ENCODE peak calls at places on chromosomes 4 and X, in eight cellular contexts. A, B, L, H, W, M, P and C are unnamed samples.

GRCh38 chr4:88897180-88897579 is 159.8 kb downstream of the FAM13A start:
- DNase-seq in A (no peak), B (no peak), L (no peak), H (no peak), W (no peak), M (no peak), P (no peak), C (no peak)

GRCh38 chr4:113397114-113397701 is 347.8 kb downstream of the ANK2 start:
- DNase-seq in A (peak; percentile 94), B (peak; percentile 70), L (no peak), H (no peak), W (no peak), M (peak; percentile 51), P (no peak), C (no peak)

GRCh38 chr4:106529348-106530033 is 160.9 kb upstream of the GIMD1 start:
- DNase-seq in A (peak; percentile 42), B (no peak), L (no peak), H (no peak), W (no peak), M (no peak), P (no peak), C (no peak)

GRCh38 chr4:77582151-77582550 is 23.5 kb upstream of the CXCL13 start:
- DNase-seq in A (no peak), B (no peak), L (no peak), H (no peak), W (no peak), M (no peak), P (no peak), C (no peak)

GRCh38 chr4:32025840-32026459 is 1305.8 kb downstream of the PCDH7 start:
- DNase-seq in A (peak; percentile 58), B (peak; percentile 3), L (no peak), H (no peak), W (no peak), M (no peak), P (no peak), C (no peak)

GRCh38 chr4:10417720-10418119 is 39.5 kb downstream of the ZNF518B start:
- DNase-seq in A (no peak), B (no peak), L (no peak), H (no peak), W (no peak), M (no peak), P (no peak), C (no peak)

GRCh38 chr4:77007358-77008230 is 58.0 kb downstream of the SEPTIN11 start:
- DNase-seq in A (peak; percentile 93), B (peak; percentile 75), L (no peak), H (no peak), W (peak; percentile 59), M (no peak), P (no peak), C (no peak)

GRCh38 chr4:10832989-10833635 is 148.5 kb upstream of the CLNK start:
- DNase-seq in A (no peak), B (no peak), L (no peak), H (no peak), W (no peak), M (no peak), P (no peak), C (no peak)

GRCh38 chr4:113958766-113959540 is 20.5 kb downstream of the ARSJ start:
- DNase-seq in A (peak; percentile 91), B (peak; percentile 97), L (no peak), H (no peak), W (no peak), M (peak; percentile 85), P (peak; percentile 45), C (no peak)

GRCh38 chr4:176404591-176404990 is 84.8 kb downstream of the SPCS3 start:
- DNase-seq in A (peak; percentile 48), B (peak; percentile 57), L (no peak), H (no peak), W (no peak), M (no peak), P (no peak), C (no peak)

GRCh38 chr4:88017516-88018302 is 10.3 kb downstream of the PKD2 start:
- DNase-seq in A (peak; percentile 97), B (peak; percentile 98), L (no peak), H (no peak), W (no peak), M (peak; percentile 83), P (no peak), C (no peak)

GRCh38 chr4:7852568-7853185 is 87.0 kb downstream of the AFAP1 start:
- DNase-seq in A (peak; percentile 55), B (no peak), L (no peak), H (no peak), W (no peak), M (no peak), P (no peak), C (no peak)

GRCh38 chr4:159042097-159042605 is 60.7 kb upstream of the RAPGEF2 start:
- DNase-seq in A (no peak), B (no peak), L (no peak), H (no peak), W (peak; percentile 37), M (no peak), P (no peak), C (no peak)

GRCh38 chrX:79330022-79330421 is 37.1 kb downstream of the ITM2A start:
- DNase-seq in A (no peak), B (no peak), L (peak; percentile 47), H (peak; percentile 41), W (no peak), M (no peak), P (no peak), C (no peak)

GRCh38 chr4:29653221-29653620 is 1066.9 kb upstream of the PCDH7 start:
- DNase-seq in A (no peak), B (no peak), L (no peak), H (no peak), W (no peak), M (no peak), P (no peak), C (no peak)

GRCh38 chr4:108571027-108571569 is 49.3 kb upstream of the RPL34 start:
- DNase-seq in A (no peak), B (peak; percentile 9), L (no peak), H (no peak), W (no peak), M (peak; percentile 3), P (no peak), C (no peak)

GRCh38 chrX:50747471-50747900 is 66.5 kb downstream of the SHROOM4 start:
- DNase-seq in A (no peak), B (peak; percentile 19), L (peak; percentile 31), H (no peak), W (no peak), M (no peak), P (peak; percentile 20), C (no peak)

GRCh38 chr4:119825696-119826095 is 197.1 kb upstream of the PDE5A start:
- DNase-seq in A (no peak), B (no peak), L (no peak), H (no peak), W (no peak), M (no peak), P (no peak), C (no peak)

GRCh38 chr4:171983935-171984805 is 171.0 kb downstream of the GALNTL6 start:
- DNase-seq in A (no peak), B (no peak), L (no peak), H (no peak), W (no peak), M (no peak), P (no peak), C (no peak)

GRCh38 chrX:2627272-2627867 is 63.7 kb upstream of the CD99 start:
- DNase-seq in A (peak; percentile 63), B (peak; percentile 46), L (peak; percentile 71), H (peak; percentile 64), W (no peak), M (no peak), P (peak; percentile 65), C (no peak)
- TF ChIP-seq CTCF in A (peak; percentile 59), B (peak; percentile 24), L (peak; percentile 75), H (peak; percentile 86), W (peak; percentile 4), M (peak; percentile 62), P (peak; percentile 30), C (peak; percentile 57)

GRCh38 chr4:53645108-53645507 is 53.8 kb upstream of the LNX1 start:
- DNase-seq in A (no peak), B (no peak), L (no peak), H (no peak), W (no peak), M (no peak), P (no peak), C (no peak)

GRCh38 chr4:53644607-53645006 is 53.3 kb upstream of the LNX1 start:
- DNase-seq in A (no peak), B (no peak), L (no peak), H (no peak), W (peak; percentile 73), M (no peak), P (peak; percentile 32), C (no peak)

GRCh38 chr4:53647547-53647946 is 56.3 kb upstream of the LNX1 start:
- DNase-seq in A (no peak), B (no peak), L (no peak), H (no peak), W (no peak), M (no peak), P (peak; percentile 38), C (no peak)

GRCh38 chr4:53649357-53649756 is 58.1 kb upstream of the LNX1 start:
- DNase-seq in A (no peak), B (no peak), L (no peak), H (no peak), W (no peak), M (no peak), P (no peak), C (no peak)

GRCh38 chr4:53646792-53647191 is 55.5 kb upstream of the LNX1 start:
- DNase-seq in A (no peak), B (no peak), L (no peak), H (no peak), W (no peak), M (no peak), P (no peak), C (no peak)
- TF ChIP-seq CTCF in A (no peak), B (no peak), L (no peak), H (no peak), W (no peak), M (no peak), P (no peak), C (no peak)

DNA sequence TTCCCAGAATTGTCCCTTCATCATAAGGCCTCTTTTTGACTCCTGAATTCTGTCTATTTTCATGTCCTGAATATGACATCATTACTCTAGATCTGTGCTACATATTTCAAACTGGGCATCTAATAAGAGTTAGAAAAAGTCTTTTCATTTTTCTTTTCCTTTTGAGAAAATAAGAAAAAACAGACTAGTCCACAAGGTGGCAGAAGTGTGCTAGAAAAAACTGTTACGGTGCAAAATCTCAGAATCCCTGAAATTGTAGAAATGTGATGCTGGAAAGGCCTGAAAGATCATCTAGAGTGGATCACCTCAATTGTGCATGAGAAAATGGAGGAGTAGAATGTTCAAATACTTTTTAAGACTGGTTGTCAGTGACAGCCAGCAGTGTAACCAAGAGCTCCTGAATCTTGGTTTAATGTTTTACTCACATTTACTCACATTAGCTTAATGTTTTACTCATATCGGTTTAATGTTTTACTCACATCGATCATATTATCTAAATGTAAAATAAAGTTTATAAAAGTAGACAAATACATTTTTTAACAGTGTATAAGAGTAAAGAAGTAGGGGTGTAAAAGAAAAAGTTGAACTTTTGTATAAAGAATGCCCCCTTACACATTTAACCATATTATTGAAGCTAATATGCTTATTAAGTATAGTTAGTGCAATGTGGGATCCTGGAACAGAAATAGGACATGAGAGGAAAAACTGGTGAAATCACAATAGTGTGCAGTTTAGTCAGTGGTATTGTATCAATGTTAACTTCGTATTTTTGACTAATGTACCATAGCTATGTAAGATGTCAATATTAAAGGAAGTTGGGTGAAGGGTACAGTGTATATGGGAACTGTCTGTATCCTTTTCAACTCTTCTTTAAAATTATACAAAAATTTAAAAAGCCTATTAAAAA is 15.2 kb downstream of the ASB11 start:
- DNase-seq in A (peak; percentile 52), B (peak; percentile 43), L (peak; percentile 8), H (no peak), W (no peak), M (no peak), P (peak; percentile 27), C (no peak)
- TF ChIP-seq CTCF in A (peak; percentile 38), B (peak; percentile 39), L (peak; percentile 68), H (peak; percentile 63), W (peak; percentile 30), M (peak; percentile 49), P (peak; percentile 8), C (peak; percentile 29)

GRCh38 chrX:56025872-56026571 is 206.1 kb upstream of the KLF8 start:
- DNase-seq in A (no peak), B (no peak), L (no peak), H (no peak), W (no peak), M (no peak), P (no peak), C (no peak)
- TF ChIP-seq CTCF in A (no peak), B (no peak), L (no peak), H (peak; percentile 14), W (no peak), M (no peak), P (no peak), C (no peak)